ENCODE peak calls at places on chromosomes 1 and 21, in four cellular contexts. One of them, this sample, is unnamed.

GRCh38 chr1:230002164-230002803 is 64.8 kb upstream of the GALNT2 start:
- DNase-seq in effector CD4-positive, alpha-beta T cell: no peak
- DNase-seq in Ammon's horn: peak; percentile 70
- DNase-seq in lung: no peak
- DNase-seq in this sample: no peak

GRCh38 chr21:25871566-25871965 is 136.8 kb downstream of the GABPA start:
- DNase-seq in effector CD4-positive, alpha-beta T cell: no peak
- DNase-seq in Ammon's horn: no peak
- DNase-seq in lung: no peak
- DNase-seq in this sample: no peak

GRCh38 chr1:111481387-111482221 is 7.8 kb downstream of the C1orf162 start:
- DNase-seq in effector CD4-positive, alpha-beta T cell: peak; percentile 21
- DNase-seq in Ammon's horn: peak; percentile 91
- DNase-seq in lung: peak; percentile 78
- DNase-seq in this sample: peak; percentile 94

GRCh38 chr1:85578321-85579295 is 2.0 kb upstream of the CCN1 start:
- DNase-seq in effector CD4-positive, alpha-beta T cell: no peak
- DNase-seq in Ammon's horn: no peak
- DNase-seq in lung: no peak
- DNase-seq in this sample: no peak

GRCh38 chr1:201695607-201696006 is 133.3 kb upstream of the IPO9 start:
- DNase-seq in effector CD4-positive, alpha-beta T cell: no peak
- DNase-seq in Ammon's horn: no peak
- DNase-seq in lung: no peak
- DNase-seq in this sample: no peak

GRCh38 chr1:67597336-67597735 is 87.7 kb upstream of the GADD45A start:
- DNase-seq in effector CD4-positive, alpha-beta T cell: no peak
- DNase-seq in Ammon's horn: no peak
- DNase-seq in lung: no peak
- DNase-seq in this sample: no peak

GRCh38 chr1:14071581-14071980 is 371.6 kb downstream of the PRDM2 start:
- DNase-seq in effector CD4-positive, alpha-beta T cell: no peak
- DNase-seq in Ammon's horn: no peak
- DNase-seq in lung: no peak
- DNase-seq in this sample: no peak

GRCh38 chr1:25650219-25650576 is 33.6 kb downstream of the MAN1C1 start:
- DNase-seq in effector CD4-positive, alpha-beta T cell: no peak
- DNase-seq in Ammon's horn: no peak
- DNase-seq in lung: no peak
- DNase-seq in this sample: no peak

GRCh38 chr1:15760520-15761211 is 2.1 kb downstream of the FBLIM1 start:
- DNase-seq in effector CD4-positive, alpha-beta T cell: no peak
- DNase-seq in Ammon's horn: no peak
- DNase-seq in lung: peak; percentile 49
- DNase-seq in this sample: no peak

GRCh38 chr1:151620286-151620685 is 8.4 kb downstream of the SNX27 start:
- DNase-seq in effector CD4-positive, alpha-beta T cell: no peak
- DNase-seq in Ammon's horn: peak; percentile 33
- DNase-seq in lung: no peak
- DNase-seq in this sample: no peak

This sample was measured in lower leg skin.